ENCODE peak calls at places on chromosomes 6 and 20, in six cellular contexts. V, R, J, W, G and S are unnamed samples.

GRCh38 chr6:161168281-161168891 is 105.5 kb downstream of the AGPAT4 start:
- DNase-seq in J (no peak), V (no peak), R (no peak), W (no peak), G (peak; percentile 63), S (no peak)

GRCh38 chr6:124854338-124854922 is 107.8 kb upstream of the RNF217 start:
- DNase-seq in G (no peak), R (no peak), V (no peak), J (no peak), W (no peak), S (no peak)

GRCh38 chr20:3732327-3733118 is at the start of gene HSPA12B:
- DNase-seq in J (no peak), V (no peak), W (peak; percentile 69), R (peak; percentile 64), G (peak; percentile 87), S (no peak)

GRCh38 chr20:22302039-22302438 is 282.3 kb downstream of the FOXA2 start:
- DNase-seq in V (no peak), W (no peak), R (no peak), G (no peak), J (no peak), S (no peak)

GRCh38 chr6:116127771-116128493 is 2.0 kb upstream of the COL10A1 start:
- DNase-seq in R (no peak), J (no peak), G (no peak), V (no peak), W (no peak), S (no peak)

GRCh38 chr20:61315319-61315718 is 63.3 kb downstream of the CDH4 start:
- DNase-seq in R (peak; percentile 8), V (no peak), G (no peak), W (no peak), J (no peak), S (no peak)

GRCh38 chr20:54745780-54746179 is 270.4 kb downstream of the DOK5 start:
- DNase-seq in R (no peak), J (no peak), G (no peak), W (no peak), V (no peak), S (no peak)

GRCh38 chr6:73774311-73774766 is 78.3 kb downstream of the CD109 start:
- DNase-seq in V (no peak), G (no peak), J (no peak), W (no peak), R (no peak), S (no peak)

GRCh38 chr20:19056909-19057308 is 155.5 kb upstream of the SLC24A3 start:
- DNase-seq in R (no peak), J (no peak), V (no peak), W (no peak), G (no peak), S (no peak)

GRCh38 chr6:11700118-11700718 is 78.4 kb downstream of the ADTRP start:
- DNase-seq in R (no peak), W (no peak), J (no peak), G (peak; percentile 50), V (no peak), S (no peak)

GRCh38 chr20:37630993-37631392 is 62.8 kb upstream of the CTNNBL1 start:
- DNase-seq in V (no peak), R (no peak), W (no peak), G (no peak), J (no peak), S (no peak)

GRCh38 chr20:34543457-34544056 is 15.0 kb upstream of the MAP1LC3A start:
- DNase-seq in W (no peak), G (no peak), J (no peak), R (no peak), V (no peak), S (no peak)
- H3K27ac ChIP-seq in W (no peak overlapping the region), G (no peak overlapping the region), J (no peak overlapping the region), R (no peak overlapping the region), V (no peak overlapping the region), S (no peak overlapping the region)

DNA sequence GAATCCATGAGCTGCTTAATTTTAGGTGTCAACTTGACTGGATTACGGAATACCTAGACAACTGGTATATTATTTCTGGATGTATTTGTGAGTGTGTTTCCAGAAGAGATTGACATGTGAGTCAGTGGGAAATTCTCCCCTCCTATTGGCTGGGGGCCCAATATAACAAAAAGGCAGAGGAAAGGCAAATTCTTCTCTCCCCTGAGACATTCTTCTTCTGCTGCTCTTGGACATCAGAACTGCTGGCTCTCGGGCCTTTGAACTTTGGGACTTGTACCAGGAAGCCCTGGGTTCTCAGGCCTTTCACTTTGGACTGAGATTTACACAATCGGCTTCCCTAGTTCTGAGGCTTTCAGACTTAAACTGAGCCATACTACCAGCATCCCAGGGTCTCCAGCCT is 7.7 kb upstream of the BTN3A3 start:
- DNase-seq in J (no peak), R (no peak), G (no peak), V (no peak), W (no peak), S (no peak)
- H3K4me3 ChIP-seq in J (no peak overlapping the region), R (no peak overlapping the region), G (no peak overlapping the region), V (no peak overlapping the region), W (no peak overlapping the region), S (no peak overlapping the region)

DNA sequence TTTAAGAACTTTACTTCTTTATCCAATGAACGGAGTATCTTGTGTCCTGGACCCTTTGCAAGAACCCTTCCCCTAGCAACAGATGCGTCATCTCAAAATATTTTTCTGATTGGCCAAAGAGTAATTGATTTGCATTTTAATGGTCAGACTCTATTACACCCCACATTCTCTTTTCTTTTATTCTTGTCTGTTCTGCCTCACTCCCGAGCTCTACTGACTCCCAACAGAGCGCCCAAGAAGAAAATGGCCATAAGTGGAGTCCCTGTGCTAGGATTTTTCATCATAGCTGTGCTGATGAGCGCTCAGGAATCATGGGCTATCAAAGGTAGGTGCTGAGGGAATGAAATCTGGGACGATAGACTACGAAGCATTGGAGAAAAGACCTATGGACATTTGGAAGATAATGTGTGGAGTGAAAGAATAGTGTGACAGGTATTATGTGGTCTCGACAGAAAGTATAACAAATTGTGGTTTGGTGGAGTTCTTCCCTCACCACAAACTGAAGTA is at the start of gene HLA-DRA:
- DNase-seq in R (no peak), W (no peak), V (no peak), J (no peak), G (peak; percentile 42), S (peak; percentile 23)
- H3K4me1 ChIP-seq in R (peaks cover 84% of the 10 kb centered on the region), W (no peaks in the 10 kb centered on the region), V (peaks cover 8% of the 10 kb centered on the region), J (peaks cover 15% of the 10 kb centered on the region), G (no peaks in the 10 kb centered on the region), S (no peaks in the 10 kb centered on the region)

DNA sequence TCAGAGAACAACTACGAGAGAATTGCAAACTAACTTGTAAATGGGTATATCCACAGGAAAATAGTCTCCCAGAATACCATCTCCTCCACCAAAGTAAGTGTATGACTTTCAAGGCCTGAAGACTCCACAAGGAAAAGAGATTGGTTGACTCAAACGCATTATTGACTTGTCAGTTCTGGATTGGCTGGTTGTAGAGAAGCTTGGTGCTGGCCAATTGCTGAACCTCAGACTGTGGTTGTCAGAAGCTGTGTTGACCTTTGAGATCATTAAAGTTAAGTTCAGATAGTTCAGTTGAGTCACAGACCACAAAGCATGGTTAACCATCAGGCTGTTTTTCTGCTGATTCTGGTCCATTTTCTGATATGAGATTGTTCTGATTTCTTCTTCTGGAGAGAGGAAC is 388.3 kb downstream of the BMP2 start:
- DNase-seq in G (no peak), R (no peak), W (no peak), V (no peak), J (no peak), S (no peak)
- H3K27ac ChIP-seq in G (no peak overlapping the region), R (no peak overlapping the region), W (no peak overlapping the region), V (no peak overlapping the region), J (no peak overlapping the region), S (no peak overlapping the region)

GRCh38 chr6:79989641-79990040 is 14.8 kb upstream of the TTK start:
- DNase-seq in G (no peak), V (no peak), W (no peak), R (no peak), J (no peak), S (no peak)

GRCh38 chr6:79997728-79998127 is 6.7 kb upstream of the TTK start:
- DNase-seq in G (no peak), J (no peak), V (no peak), R (no peak), W (no peak), S (no peak)

GRCh38 chr6:79993012-79993910 is 11.2 kb upstream of the TTK start:
- DNase-seq in R (no peak), W (no peak), J (no peak), G (no peak), V (no peak), S (no peak)

DNA sequence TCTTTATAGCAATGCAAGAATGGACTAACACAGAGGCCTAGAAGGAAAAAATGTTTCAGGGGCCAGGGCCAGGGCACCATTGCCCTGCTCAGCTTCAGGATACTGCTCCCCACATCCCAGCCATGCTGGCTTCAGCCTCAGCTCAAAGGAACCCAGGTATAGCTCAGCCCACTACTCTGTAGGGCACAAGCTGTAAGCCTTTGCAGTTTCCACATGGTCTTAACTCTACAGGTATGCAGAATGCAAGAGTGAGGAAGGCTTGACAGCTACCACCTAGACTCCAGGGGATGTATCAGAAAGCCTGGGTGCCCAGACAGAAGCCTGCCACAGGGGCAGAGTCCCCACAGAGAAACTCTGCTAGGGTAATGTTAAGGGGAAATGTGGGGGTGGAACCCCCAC is 10.5 kb upstream of the TTK start:
- DNase-seq in J (no peak), W (peak; percentile 42), V (no peak), R (no peak), G (no peak), S (no peak)
- H3K4me3 ChIP-seq in J (no peak overlapping the region), W (no peak overlapping the region), V (no peak overlapping the region), R (no peak overlapping the region), G (no peak overlapping the region), S (no peak overlapping the region)

GRCh38 chr6:154497118-154497517 is 13.4 kb downstream of the CNKSR3 start:
- DNase-seq in J (no peak), G (no peak), R (no peak), W (no peak), V (no peak), S (no peak)
- H3K4me1 ChIP-seq in J (no peaks in the 10 kb centered on the region), G (no peaks in the 10 kb centered on the region), R (peaks cover 11% of the 10 kb centered on the region), W (peaks cover 3% of the 10 kb centered on the region), V (no peaks in the 10 kb centered on the region), S (peaks cover 22% of the 10 kb centered on the region)

GRCh38 chr6:28980137-28980796 is 24.8 kb downstream of the ZNF311 start:
- DNase-seq in W (no peak), J (no peak), V (no peak), G (no peak), R (no peak), S (no peak)
- H3K27ac ChIP-seq in W (no peak overlapping the region), J (no peak overlapping the region), V (peak overlapping the region; percentile 77), G (peak overlapping the region; percentile 68), R (peak overlapping the region; percentile 75), S (peak overlapping the region; percentile 68)